ENCODE peak calls at places on chromosome 6, in five cellular contexts. I is endothelial cell of umbilical vein, D is fibroblast of lung, K is IMR-90, R is hepatocyte. H is an unnamed sample.

GRCh38 chr6:79028641-79029314 is 49.3 kb downstream of the PHIP start:
- DNase-seq in I (no peak), D (peak), K (no peak), R (no peak), H (no peak)

GRCh38 chr6:6711832-6712231 is 123.3 kb downstream of the LY86 start:
- DNase-seq in I (no peak), D (no peak), K (no peak), R (no peak), H (no peak)

GRCh38 chr6:54801669-54802068 is 44.9 kb upstream of the FAM83B start:
- DNase-seq in I (peak), D (peak), K (peak), R (peak), H (no peak)

GRCh38 chr6:137717074-137718073 is 149.7 kb upstream of the TNFAIP3 start:
- DNase-seq in I (no peak), D (peak), K (no peak), R (no peak), H (no peak)

GRCh38 chr6:124770131-124770530 is 192.1 kb upstream of the RNF217 start:
- DNase-seq in I (no peak), D (no peak), K (no peak), R (no peak), H (no peak)

GRCh38 chr6:160041608-160042007 is 72.7 kb downstream of the IGF2R start:
- DNase-seq in I (no peak), D (peak), K (peak), R (no peak), H (no peak)

GRCh38 chr6:127459231-127459641 is at the start of gene KIAA0408:
- DNase-seq in I (peak), D (peak), K (peak), R (peak), H (peak)

GRCh38 chr6:143535189-143535614 is 23.7 kb upstream of the FUCA2 start:
- DNase-seq in I (no peak), D (no peak), K (no peak), R (peak), H (no peak)

GRCh38 chr6:170172825-170173231 is 118.0 kb downstream of the DLL1 start:
- DNase-seq in I (no peak), D (no peak), K (no peak), R (no peak), H (no peak)

GRCh38 chr6:96939019-96939805 is 14.7 kb downstream of the KLHL32 start:
- DNase-seq in I (peak), D (peak), K (peak), R (no peak), H (no peak)

GRCh38 chr6:146767632-146768031 is 168.9 kb downstream of the ADGB start:
- DNase-seq in I (no peak), D (no peak), K (no peak), R (no peak), H (no peak)

GRCh38 chr6:146768722-146769121 is 169.9 kb downstream of the ADGB start:
- DNase-seq in I (no peak), D (no peak), K (no peak), R (no peak), H (no peak)

GRCh38 chr6:146775227-146775626 is 176.5 kb downstream of the ADGB start:
- DNase-seq in I (peak), D (peak), K (no peak), R (no peak), H (no peak)

GRCh38 chr6:146770965-146771735 is 172.4 kb downstream of the ADGB start:
- DNase-seq in I (peak), D (no peak), K (no peak), R (no peak), H (no peak)

DNA sequence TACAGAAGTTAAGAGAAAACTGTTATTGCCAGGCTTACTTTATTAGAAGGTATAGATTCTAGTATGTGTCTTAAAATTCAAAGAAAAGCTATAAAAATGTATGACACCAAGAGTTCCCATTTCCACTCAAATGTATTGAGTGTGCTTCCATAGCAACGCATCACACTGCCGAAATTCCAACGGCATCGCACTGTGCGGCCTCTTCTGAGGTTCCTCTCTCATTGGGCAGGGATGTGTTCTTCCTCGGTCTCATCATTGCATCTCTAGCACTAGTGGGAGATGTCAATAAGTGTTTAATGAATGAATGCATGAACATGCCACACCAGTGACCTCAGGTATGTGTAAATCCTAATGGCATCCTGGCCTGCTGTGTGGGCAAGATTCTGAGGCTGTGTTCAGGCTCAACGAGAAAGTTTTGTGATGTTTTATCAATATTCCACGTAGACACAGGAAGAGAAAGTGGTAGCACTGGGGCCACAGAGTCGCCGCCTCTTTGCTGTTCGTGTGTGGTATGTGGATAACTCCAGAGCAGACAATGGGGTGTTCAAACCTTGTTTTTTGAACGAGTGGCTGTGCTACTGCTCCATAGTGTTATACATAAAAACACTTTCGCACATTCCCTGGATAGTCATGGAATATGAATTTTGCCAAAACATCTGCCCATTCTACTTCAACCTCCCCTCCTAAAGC is 171.6 kb downstream of the ADGB start:
- DNase-seq in I (no peak), D (no peak), K (no peak), R (no peak), H (no peak)
- H2AFZ ChIP-seq in I (peak), D (no peak), K (peak), R (no peak), H (peak)

GRCh38 chr6:16137451-16137801 is 8.5 kb downstream of the MYLIP start:
- DNase-seq in I (no peak), D (no peak), K (no peak), R (no peak), H (no peak)
- H3K27ac ChIP-seq in I (no peak), D (no peak), K (no peak), R (peak), H (no peak)

DNA sequence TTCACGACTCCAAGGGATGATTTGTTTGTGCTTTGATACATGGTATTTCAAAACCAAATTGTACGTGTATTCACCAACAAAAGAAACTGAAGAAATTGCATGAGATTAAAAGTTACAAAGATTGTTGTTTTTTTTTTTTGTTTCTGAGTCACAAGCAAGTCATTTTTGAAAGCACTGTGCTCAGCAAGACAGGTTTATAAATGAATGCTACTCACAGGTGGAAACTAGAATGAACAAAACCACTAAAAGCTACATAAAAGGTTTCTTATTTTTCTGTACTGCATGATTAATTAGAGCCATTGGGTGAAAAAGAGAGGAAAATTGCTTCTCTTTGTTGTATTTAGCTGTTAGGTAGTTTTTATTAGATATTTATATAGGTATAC is 90.2 kb upstream of the RIPOR2 start:
- DNase-seq in I (no peak), D (peak), K (peak), R (no peak), H (no peak)
- H2AFZ ChIP-seq in I (no peak), D (no peak), K (no peak), R (no peak), H (no peak)

GRCh38 chr6:39362487-39362865 is 40.0 kb upstream of the KCNK16 start:
- DNase-seq in I (no peak), D (no peak), K (no peak), R (no peak), H (peak)
- H3K27ac ChIP-seq in I (no peak), D (no peak), K (no peak), R (no peak), H (no peak)

DNA sequence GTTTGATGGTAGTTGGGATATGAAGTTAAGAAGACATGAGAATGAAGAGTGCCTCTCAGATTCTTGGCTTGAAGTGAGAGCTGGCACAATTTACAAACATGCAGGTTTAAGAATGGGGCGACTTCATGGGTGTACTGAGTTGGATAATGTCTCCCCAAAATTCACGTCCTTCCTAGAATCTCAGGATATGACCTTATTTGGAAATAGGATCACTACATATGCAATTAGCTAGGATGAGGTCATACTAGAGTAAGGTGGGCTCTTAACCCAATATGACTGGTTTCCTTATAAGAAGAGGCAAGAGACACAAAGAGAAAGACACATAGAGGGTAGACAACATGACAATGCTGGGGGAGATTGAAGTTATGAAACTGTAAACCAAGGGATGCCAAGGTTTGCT is 5.2 kb downstream of the PKIB start:
- DNase-seq in I (no peak), D (no peak), K (no peak), R (no peak), H (no peak)
- H2AFZ ChIP-seq in I (no peak), D (no peak), K (no peak), R (no peak), H (no peak)

GRCh38 chr6:109869398-109870165 is 108.5 kb upstream of the GPR6 start:
- DNase-seq in I (no peak), D (no peak), K (peak), R (peak), H (no peak)
- H3K27ac ChIP-seq in I (no peak), D (no peak), K (no peak), R (no peak), H (no peak)

GRCh38 chr6:168960557-168960956 is 293.1 kb downstream of the THBS2 start:
- DNase-seq in I (no peak), D (no peak), K (no peak), R (no peak), H (no peak)
- H2AFZ ChIP-seq in I (no peak), D (no peak), K (no peak), R (no peak), H (no peak)

DNA sequence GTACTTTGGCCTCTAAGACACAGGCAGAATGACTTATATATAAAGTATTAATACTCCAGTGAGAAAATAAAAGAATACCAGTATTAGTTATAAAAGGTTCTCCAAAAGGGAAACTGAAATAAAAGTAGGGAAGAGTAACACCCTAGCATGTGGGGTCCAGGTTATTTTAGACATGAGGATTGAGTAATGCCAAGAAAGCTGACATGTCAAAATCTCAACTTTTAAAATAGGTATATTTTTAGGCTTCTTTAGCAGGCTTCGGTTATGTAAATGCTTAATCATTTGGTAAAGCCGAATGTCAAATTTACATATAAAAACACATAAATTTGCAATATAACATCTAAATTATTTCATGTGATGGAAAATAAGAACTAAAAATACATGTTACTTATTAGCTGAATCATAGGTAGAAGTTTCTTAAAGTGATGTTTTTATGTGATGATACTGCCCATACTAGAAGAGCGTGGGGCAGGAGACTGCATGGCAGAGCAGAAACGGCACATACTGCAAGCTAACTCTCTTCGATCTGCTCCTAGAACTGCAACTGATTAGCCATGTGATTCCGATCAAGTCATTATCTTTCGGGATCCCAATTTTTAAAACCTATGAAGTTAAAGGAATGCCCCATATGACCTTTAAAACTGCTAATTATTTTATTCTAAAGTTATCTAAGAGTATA is 129.4 kb upstream of the DST start:
- DNase-seq in I (no peak), D (no peak), K (no peak), R (no peak), H (no peak)
- H3K27ac ChIP-seq in I (no peak), D (no peak), K (no peak), R (no peak), H (no peak)

GRCh38 chr6:38714239-38715015 is 684 bp upstream of the DNAH8 start:
- DNase-seq in I (peak), D (no peak), K (no peak), R (no peak), H (no peak)
- H2AFZ ChIP-seq in I (peak), D (no peak), K (no peak), R (no peak), H (no peak)